ENCODE peak calls at places on chromosomes 1 and 21, in four cellular contexts. Y is neuronal stem cell, B is H9, E is IMR-90. J is an unnamed sample.

GRCh38 chr1:227763246-227764018 is 28.2 kb downstream of the SNAP47 start:
- DNase-seq in Y (no peak), B (no peak), E (no peak), J (no peak)

GRCh38 chr1:48182441-48182840 is 40.1 kb upstream of the SLC5A9 start:
- DNase-seq in Y (no peak), B (no peak), E (no peak), J (no peak)

GRCh38 chr1:43622471-43622870 is 27.5 kb upstream of the KDM4A start:
- DNase-seq in Y (no peak), B (no peak), E (peak; percentile 50), J (no peak)

GRCh38 chr1:116769050-116769449 is 14.8 kb downstream of the CD2 start:
- DNase-seq in Y (no peak), B (no peak), E (no peak), J (no peak)

GRCh38 chr1:115830963-115831362 is 10.0 kb downstream of the NHLH2 start:
- DNase-seq in Y (no peak), B (no peak), E (no peak), J (no peak)

GRCh38 chr1:20057886-20058420 is 12.0 kb upstream of the PLA2G5 start:
- DNase-seq in Y (no peak), B (no peak), E (no peak), J (no peak)

GRCh38 chr1:30779294-30780071 is 21.9 kb upstream of the LAPTM5 start:
- DNase-seq in Y (peak; percentile 83), B (peak; percentile 92), E (peak; percentile 48), J (peak; percentile 88)

GRCh38 chr1:234125283-234125682 is 220.8 kb downstream of the SLC35F3 start:
- DNase-seq in Y (peak; percentile 57), B (peak; percentile 91), E (peak; percentile 44), J (peak; percentile 89)

GRCh38 chr1:206908038-206908437 is 10.8 kb downstream of the IL24 start:
- DNase-seq in Y (no peak), B (no peak), E (no peak), J (no peak)

GRCh38 chr1:182615468-182616129 is 11.4 kb upstream of the RGS16 start:
- DNase-seq in Y (peak; percentile 59), B (no peak), E (no peak), J (peak; percentile 84)

GRCh38 chr1:226982451-226983177 is 42.5 kb downstream of the COQ8A start:
- DNase-seq in Y (no peak), B (no peak), E (no peak), J (no peak)

GRCh38 chr1:175665628-175666027 is 77.8 kb downstream of the TNR start:
- DNase-seq in Y (no peak), B (no peak), E (no peak), J (no peak)

GRCh38 chr1:10962483-10962882 is 50.0 kb upstream of the TARDBP start:
- DNase-seq in Y (no peak), B (no peak), E (no peak), J (no peak)

GRCh38 chr1:152505083-152505482 is 5.5 kb upstream of the LCE5A start:
- DNase-seq in Y (no peak), B (no peak), E (no peak), J (no peak)

GRCh38 chr1:3313579-3313955 is 140.9 kb upstream of the ARHGEF16 start:
- DNase-seq in Y (peak; percentile 40), B (peak; percentile 46), E (peak; percentile 89), J (peak; percentile 78)

GRCh38 chr1:27150641-27151040 is 4.3 kb downstream of the SLC9A1 start:
- DNase-seq in Y (no peak), B (no peak), E (no peak), J (no peak)

GRCh38 chr1:67013573-67013972 is 40.4 kb downstream of the SLC35D1 start:
- DNase-seq in Y (no peak), B (no peak), E (peak; percentile 93), J (peak; percentile 6)

GRCh38 chr1:40519517-40519916 is 10.9 kb downstream of the EXO5 start:
- DNase-seq in Y (no peak), B (no peak), E (no peak), J (no peak)

GRCh38 chr21:37848721-37849490 is 67.4 kb downstream of the KCNJ6 start:
- DNase-seq in Y (no peak), B (no peak), E (no peak), J (no peak)

GRCh38 chr1:11882814-11883538 is 24.2 kb upstream of the NPPB start:
- DNase-seq in Y (no peak), B (peak; percentile 80), E (no peak), J (peak; percentile 95)

GRCh38 chr1:218421531-218421930 is 76.4 kb downstream of the TGFB2 start:
- DNase-seq in Y (no peak), B (no peak), E (no peak), J (no peak)

GRCh38 chr1:150557065-150557600 is 7.9 kb downstream of the ADAMTSL4 start:
- DNase-seq in Y (no peak), B (peak; percentile 26), E (no peak), J (no peak)
- H4K8ac ChIP-seq in Y (no peak overlapping the region), B (no peak overlapping the region), E (no peak overlapping the region), J (no peak overlapping the region)

GRCh38 chr1:166876540-166876838 is 425 bp upstream of the TADA1 start:
- DNase-seq in Y (no peak), B (no peak), E (no peak), J (no peak)

GRCh38 chr1:166874464-166874863 is 1.6 kb downstream of the TADA1 start:
- DNase-seq in Y (no peak), B (no peak), E (no peak), J (peak; percentile 21)

GRCh38 chr1:166870584-166870983 is 5.5 kb downstream of the TADA1 start:
- DNase-seq in Y (no peak), B (no peak), E (no peak), J (no peak)

GRCh38 chr1:166875302-166875733 is 746 bp downstream of the TADA1 start:
- DNase-seq in Y (no peak), B (no peak), E (no peak), J (no peak)

DNA sequence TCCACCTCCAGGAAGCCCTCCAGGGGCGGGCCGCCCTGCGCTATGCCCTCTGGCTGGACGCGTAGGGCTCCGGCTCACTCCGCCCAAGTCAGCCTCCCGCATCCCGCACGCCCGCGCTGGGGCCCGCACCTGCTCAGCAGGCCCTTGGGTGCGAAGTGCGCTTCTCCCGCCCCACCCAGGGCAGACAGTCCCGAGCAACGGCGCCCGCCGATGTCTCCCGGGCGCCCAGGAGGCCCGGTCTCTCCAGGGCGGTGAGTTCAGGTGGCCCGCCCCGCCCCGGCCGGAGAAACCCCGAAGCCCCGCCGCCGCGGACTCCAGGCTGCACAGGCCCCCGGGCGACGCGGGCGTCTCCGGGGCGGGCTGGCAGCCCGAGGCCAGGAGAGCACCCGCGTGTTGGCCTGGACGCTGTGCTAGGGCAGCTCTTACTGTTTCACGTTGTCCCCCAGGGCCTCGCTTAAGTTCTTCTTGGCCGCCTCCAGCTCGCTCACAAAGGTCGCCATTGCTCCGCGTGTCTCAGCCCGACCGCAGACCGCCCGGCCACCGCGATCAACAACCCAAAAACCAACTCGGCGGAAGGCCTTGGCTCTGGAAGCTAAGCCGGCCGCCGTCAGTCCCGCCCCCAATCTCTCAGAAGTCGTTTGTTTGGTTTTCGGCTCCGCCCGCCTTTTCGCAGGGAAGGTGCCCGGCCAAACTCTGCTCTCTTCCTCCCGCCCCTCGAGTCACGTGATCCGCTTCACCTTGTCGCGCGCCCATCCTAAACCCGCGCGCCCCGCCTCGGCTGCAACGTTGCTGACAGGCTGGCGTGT is at the start of gene TADA1:
- DNase-seq in Y (peak; percentile 97), B (peak; percentile 99), E (peak; percentile 96), J (peak; percentile 100)
- H4K8ac ChIP-seq in Y (peak within 1 kb of the TSS; percentile 76), B (no peak within 1 kb of the TSS), E (no peak within 1 kb of the TSS), J (no peak within 1 kb of the TSS)

DNA sequence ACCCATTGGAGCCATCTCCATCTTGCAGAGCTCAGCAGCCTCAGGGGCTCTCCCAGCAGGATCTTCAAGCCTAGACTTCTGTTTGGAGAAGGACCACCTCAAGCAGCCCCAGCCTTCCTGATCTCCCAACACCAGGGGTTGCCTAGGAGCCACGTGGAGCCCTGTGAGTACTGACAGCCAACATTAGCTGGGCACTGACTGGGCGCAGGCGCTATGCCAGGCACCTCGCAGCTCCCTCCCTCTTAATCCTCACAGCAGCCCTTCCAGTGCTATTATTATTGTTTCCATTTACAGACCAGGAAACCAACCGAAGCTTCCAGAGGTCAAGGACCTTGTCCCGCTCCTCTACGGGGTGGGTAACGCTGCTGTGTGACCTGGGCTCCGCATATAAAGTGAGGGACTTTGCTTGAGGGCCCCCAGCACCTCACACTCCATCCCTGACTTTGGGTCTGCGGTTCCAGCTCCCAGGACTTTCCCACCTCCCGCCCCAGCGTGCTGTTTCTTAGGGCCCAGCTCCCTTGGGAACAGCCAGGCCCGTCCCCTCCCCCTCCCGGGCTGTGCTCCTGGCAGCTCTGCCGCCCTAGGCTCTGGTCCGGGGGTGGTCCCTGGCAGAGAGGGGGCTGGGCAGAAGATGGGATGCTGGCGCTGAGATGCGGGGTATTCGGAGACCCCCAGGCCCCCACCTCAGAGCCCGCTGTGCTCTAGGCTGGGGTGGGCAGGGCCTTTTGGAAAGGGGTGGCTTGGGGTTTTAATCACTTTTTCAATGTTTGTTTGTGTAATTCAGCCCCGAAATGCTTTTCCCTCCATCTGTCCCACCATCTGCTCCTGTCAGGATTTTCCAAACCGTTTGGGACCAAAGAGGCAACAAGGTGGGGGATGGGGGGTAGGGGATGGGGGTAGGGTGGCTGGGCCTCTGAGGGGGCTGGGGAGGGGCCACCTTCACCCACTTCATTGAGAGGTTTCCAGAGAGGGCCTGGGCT is 4.1 kb upstream of the HPCA start:
- DNase-seq in Y (no peak), B (no peak), E (no peak), J (no peak)
- H4K8ac ChIP-seq in Y (no peak overlapping the region), B (no peak overlapping the region), E (no peak overlapping the region), J (no peak overlapping the region)

GRCh38 chr1:164699815-164700491 is 141.0 kb downstream of the PBX1 start:
- DNase-seq in Y (no peak), B (no peak), E (no peak), J (no peak)

GRCh38 chr1:164702664-164703063 is 143.7 kb downstream of the PBX1 start:
- DNase-seq in Y (no peak), B (no peak), E (no peak), J (no peak)

GRCh38 chr1:164700683-164701082 is 141.7 kb downstream of the PBX1 start:
- DNase-seq in Y (no peak), B (no peak), E (no peak), J (no peak)

GRCh38 chr1:164702216-164702615 is 143.2 kb downstream of the PBX1 start:
- DNase-seq in Y (no peak), B (no peak), E (peak; percentile 71), J (peak; percentile 65)

DNA sequence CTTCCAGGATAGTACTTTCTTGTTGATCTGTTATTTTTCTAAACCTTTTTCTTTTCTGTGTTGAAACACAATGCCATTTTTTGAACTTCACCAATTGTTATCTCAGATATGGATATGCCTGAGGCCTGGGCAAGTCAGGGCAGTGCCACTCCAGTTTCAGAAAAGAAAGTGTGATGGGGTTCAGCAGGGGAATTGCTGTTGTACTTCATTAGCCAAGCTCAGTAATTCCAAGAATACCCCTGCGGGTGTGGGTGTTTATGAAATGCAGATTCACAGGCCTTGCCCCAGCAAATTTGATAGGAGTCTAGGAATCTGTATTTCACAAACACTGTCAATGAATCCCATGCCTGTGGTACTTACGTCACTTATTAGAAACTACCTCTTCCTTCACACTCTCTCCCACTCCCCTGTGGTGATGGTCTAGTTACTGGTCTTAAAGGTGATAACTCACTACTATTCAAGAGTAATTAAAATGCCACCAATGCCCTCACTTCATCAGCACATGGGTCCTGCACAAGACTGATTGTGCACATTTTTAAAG is 142.3 kb downstream of the PBX1 start:
- DNase-seq in Y (no peak), B (no peak), E (no peak), J (no peak)
- H4K8ac ChIP-seq in Y (no peak overlapping the region), B (no peak overlapping the region), E (no peak overlapping the region), J (no peak overlapping the region)

GRCh38 chr1:156660752-156661112 is 16.5 kb downstream of the NES start:
- DNase-seq in Y (no peak), B (no peak), E (no peak), J (no peak)
- H4K8ac ChIP-seq in Y (no peak overlapping the region), B (no peak overlapping the region), E (peak overlapping the region; percentile 6), J (no peak overlapping the region)